ENCODE peak calls at places on chromosomes 4 and X, in five cellular contexts. M, K, J, W and R are unnamed samples.

GRCh38 chr4:146245899-146246298 is 31.6 kb downstream of the REELD1 start:
- DNase-seq in M (no peak), K (peak), J (no peak), W (no peak), R (no peak)

GRCh38 chr4:26218677-26219181 is 102.1 kb upstream of the RBPJ start:
- DNase-seq in M (no peak), K (no peak), J (no peak), W (no peak), R (no peak)

GRCh38 chrX:72308566-72309296 is 3.0 kb upstream of the CITED1 start:
- DNase-seq in M (peak), K (peak), J (peak), W (peak), R (peak)

GRCh38 chrX:104335765-104336164 is 81.0 kb upstream of the ESX1 start:
- DNase-seq in M (no peak), K (no peak), J (no peak), W (no peak), R (peak)

GRCh38 chrX:70476934-70477733 is 32.5 kb downstream of the DLG3 start:
- DNase-seq in M (no peak), K (no peak), J (no peak), W (no peak), R (peak)

GRCh38 chrX:13110427-13111324 is 66.3 kb upstream of the FAM9C start:
- DNase-seq in M (peak), K (peak), J (no peak), W (no peak), R (peak)

GRCh38 chrX:40278340-40279090 is 180.8 kb upstream of the BCOR start:
- DNase-seq in M (no peak), K (no peak), J (peak), W (peak), R (peak)

GRCh38 chr4:76197971-76198410 is 15.6 kb downstream of the SCARB2 start:
- DNase-seq in M (peak), K (no peak), J (peak), W (no peak), R (no peak)

GRCh38 chr4:180542445-180543100 is 1700.6 kb upstream of the TENM3 start:
- DNase-seq in M (no peak), K (no peak), J (no peak), W (no peak), R (no peak)

GRCh38 chr4:82643994-82644730 is 82.4 kb upstream of the TMEM150C start:
- DNase-seq in M (no peak), K (no peak), J (no peak), W (no peak), R (peak)

GRCh38 chr4:171847751-171848150 is 34.5 kb downstream of the GALNTL6 start:
- DNase-seq in M (no peak), K (no peak), J (no peak), W (no peak), R (no peak)

GRCh38 chr4:98510757-98511517 is 147.5 kb downstream of the TSPAN5 start:
- DNase-seq in M (no peak), K (no peak), J (peak), W (peak), R (peak)

GRCh38 chr4:26141101-26141830 is 179.5 kb upstream of the RBPJ start:
- DNase-seq in M (no peak), K (no peak), J (no peak), W (no peak), R (peak)

GRCh38 chrX:153871946-153872878 is 13.8 kb downstream of the L1CAM start:
- DNase-seq in M (no peak), K (no peak), J (no peak), W (no peak), R (no peak)